ENCODE peak calls at places on chromosome 1, in ten cellular contexts. Q, G, P, R, N, M, K, U, X and Y are unnamed samples.

GRCh38 chr1:207985996-207986395 is 75.1 kb upstream of the CD34 start:
- DNase-seq in Q (no peak), G (no peak), P (no peak), R (no peak), N (no peak), M (no peak), K (no peak), U (no peak), X (no peak), Y (no peak)

GRCh38 chr1:16217061-16217785 is 4.8 kb upstream of the ARHGEF19 start:
- DNase-seq in Q (peak), G (peak), P (peak), R (peak), N (peak), M (peak), K (peak), U (peak), X (peak), Y (peak)

GRCh38 chr1:26531651-26532131 is 2.1 kb downstream of the RPS6KA1 start:
- DNase-seq in Q (no peak), G (peak), P (no peak), R (peak), N (no peak), M (no peak), K (no peak), U (no peak), X (peak), Y (no peak)

GRCh38 chr1:159936284-159936904 is 9.0 kb downstream of the IGSF9 start:
- DNase-seq in Q (peak), G (peak), P (peak), R (peak), N (peak), M (peak), K (peak), U (peak), X (peak), Y (peak)

GRCh38 chr1:63264161-63264560 is 58.2 kb upstream of the FOXD3 start:
- DNase-seq in Q (no peak), G (no peak), P (no peak), R (no peak), N (no peak), M (no peak), K (no peak), U (no peak), X (no peak), Y (no peak)

GRCh38 chr1:230375795-230376194 is 50.3 kb downstream of the PGBD5 start:
- DNase-seq in Q (no peak), G (no peak), P (no peak), R (no peak), N (no peak), M (no peak), K (peak), U (no peak), X (no peak), Y (no peak)

GRCh38 chr1:194076646-194077045 is 890.2 kb upstream of the B3GALT2 start:
- DNase-seq in Q (peak), G (no peak), P (no peak), R (no peak), N (no peak), M (no peak), K (no peak), U (no peak), X (no peak), Y (no peak)

GRCh38 chr1:208929575-208929974 is 653.9 kb upstream of the CAMK1G start:
- DNase-seq in Q (peak), G (no peak), P (no peak), R (no peak), N (peak), M (no peak), K (no peak), U (no peak), X (no peak), Y (peak)

GRCh38 chr1:235468970-235469369 is 35.3 kb downstream of the B3GALNT2 start:
- DNase-seq in Q (peak), G (no peak), P (no peak), R (no peak), N (peak), M (no peak), K (no peak), U (no peak), X (no peak), Y (peak)

GRCh38 chr1:45543599-45544417 is 6.8 kb upstream of the AKR1A1 start:
- DNase-seq in Q (peak), G (peak), P (peak), R (peak), N (peak), M (peak), K (no peak), U (no peak), X (peak), Y (no peak)

GRCh38 chr1:67336783-67337182 is 29.1 kb downstream of the IL12RB2 start:
- DNase-seq in Q (no peak), G (no peak), P (peak), R (no peak), N (no peak), M (no peak), K (no peak), U (no peak), X (no peak), Y (no peak)

GRCh38 chr1:96707023-96707422 is 14.6 kb upstream of the PTBP2 start:
- DNase-seq in Q (no peak), G (no peak), P (no peak), R (no peak), N (no peak), M (no peak), K (no peak), U (no peak), X (no peak), Y (no peak)

GRCh38 chr1:20350421-20350820 is 59.7 kb downstream of the VWA5B1 start:
- DNase-seq in Q (no peak), G (no peak), P (no peak), R (no peak), N (no peak), M (no peak), K (no peak), U (no peak), X (no peak), Y (no peak)

GRCh38 chr1:95098196-95098595 is 19.0 kb upstream of the TLCD4 start:
- DNase-seq in Q (no peak), G (no peak), P (no peak), R (no peak), N (no peak), M (no peak), K (no peak), U (no peak), X (no peak), Y (peak)

GRCh38 chr1:216804107-216804506 is 80.9 kb upstream of the ESRRG start:
- DNase-seq in Q (no peak), G (no peak), P (no peak), R (no peak), N (no peak), M (no peak), K (no peak), U (no peak), X (no peak), Y (no peak)

GRCh38 chr1:117810553-117810952 is 118.9 kb downstream of the GDAP2 start:
- DNase-seq in Q (no peak), G (no peak), P (no peak), R (no peak), N (peak), M (peak), K (no peak), U (no peak), X (no peak), Y (peak)

GRCh38 chr1:80445021-80445420 is 1355.7 kb upstream of the ADGRL2 start:
- DNase-seq in Q (no peak), G (no peak), P (no peak), R (no peak), N (no peak), M (no peak), K (no peak), U (no peak), X (no peak), Y (peak)

GRCh38 chr1:164660415-164661174 is 101.6 kb downstream of the PBX1 start:
- DNase-seq in Q (peak), G (no peak), P (no peak), R (no peak), N (no peak), M (peak), K (no peak), U (no peak), X (no peak), Y (peak)

GRCh38 chr1:35437200-35437599 is 120.0 kb downstream of the KIAA0319L start:
- DNase-seq in Q (no peak), G (no peak), P (no peak), R (no peak), N (no peak), M (no peak), K (no peak), U (no peak), X (no peak), Y (no peak)

GRCh38 chr1:109817881-109818280 is 54.2 kb upstream of the EPS8L3 start:
- DNase-seq in Q (no peak), G (no peak), P (no peak), R (no peak), N (no peak), M (no peak), K (no peak), U (no peak), X (no peak), Y (no peak)

GRCh38 chr1:40848530-40849189 is 13.5 kb downstream of the CITED4 start:
- DNase-seq in Q (peak), G (no peak), P (peak), R (peak), N (peak), M (peak), K (peak), U (peak), X (peak), Y (peak)

GRCh38 chr1:12001249-12001917 is 17.9 kb upstream of the MIIP start:
- DNase-seq in Q (peak), G (no peak), P (peak), R (no peak), N (peak), M (peak), K (peak), U (peak), X (peak), Y (peak)

GRCh38 chr1:235093685-235094592 is 34.7 kb downstream of the TOMM20 start:
- DNase-seq in Q (peak), G (peak), P (peak), R (peak), N (peak), M (peak), K (peak), U (peak), X (peak), Y (peak)

GRCh38 chr1:2610036-2610720 is 22.6 kb downstream of the MMEL1 start:
- DNase-seq in Q (no peak), G (peak), P (no peak), R (peak), N (no peak), M (no peak), K (no peak), U (no peak), X (peak), Y (peak)

GRCh38 chr1:223815865-223816264 is 29.9 kb downstream of the TP53BP2 start:
- DNase-seq in Q (peak), G (no peak), P (no peak), R (no peak), N (no peak), M (no peak), K (no peak), U (no peak), X (no peak), Y (peak)

GRCh38 chr1:109539676-109540075 is at the start of gene GPR61:
- DNase-seq in Q (no peak), G (no peak), P (no peak), R (no peak), N (no peak), M (no peak), K (no peak), U (no peak), X (no peak), Y (no peak)

GRCh38 chr1:198220428-198220827 is 63.6 kb downstream of the NEK7 start:
- DNase-seq in Q (peak), G (no peak), P (no peak), R (no peak), N (peak), M (no peak), K (no peak), U (no peak), X (no peak), Y (peak)

GRCh38 chr1:205512059-205513045 is 7.9 kb downstream of the CDK18 start:
- DNase-seq in Q (peak), G (no peak), P (no peak), R (no peak), N (peak), M (no peak), K (no peak), U (no peak), X (no peak), Y (no peak)

GRCh38 chr1:92739669-92740524 is 45.0 kb downstream of the EVI5 start:
- DNase-seq in Q (no peak), G (no peak), P (no peak), R (no peak), N (no peak), M (no peak), K (no peak), U (no peak), X (no peak), Y (no peak)

DNA sequence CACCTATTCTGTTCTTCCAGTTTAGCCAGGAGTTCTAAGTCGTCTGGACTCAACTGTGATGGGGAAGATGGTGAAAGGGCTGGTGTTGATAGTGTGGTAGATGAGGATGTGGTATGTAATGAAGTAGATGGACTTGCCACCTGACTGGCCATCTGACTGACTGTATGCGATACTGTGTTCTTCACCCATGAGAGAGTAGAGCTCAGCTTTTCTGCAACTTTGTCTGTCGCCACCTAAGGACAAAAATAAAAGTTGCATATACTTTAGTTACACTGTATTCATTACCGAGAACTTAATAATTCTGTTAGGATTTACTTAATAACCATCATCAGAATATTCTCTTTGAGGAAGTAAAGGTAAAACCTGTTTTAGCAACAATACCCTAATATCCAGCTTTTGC is 48.5 kb downstream of the EVI5 start:
- DNase-seq in Q (peak), G (no peak), P (peak), R (no peak), N (peak), M (peak), K (no peak), U (no peak), X (no peak), Y (no peak)
- TF ChIP-seq CTCF in Q (peak), G (no peak), P (peak), R (no peak), N (peak), M (peak), K (peak), U (no peak), X (no peak), Y (peak)

GRCh38 chr1:53576381-53576801 is 117.2 kb downstream of the DMRTB1 start:
- DNase-seq in Q (no peak), G (no peak), P (no peak), R (peak), N (no peak), M (no peak), K (no peak), U (peak), X (no peak), Y (no peak)

GRCh38 chr1:53577141-53578100 is 118.2 kb downstream of the DMRTB1 start:
- DNase-seq in Q (no peak), G (no peak), P (peak), R (peak), N (no peak), M (no peak), K (no peak), U (no peak), X (no peak), Y (no peak)

GRCh38 chr1:53575141-53575947 is 116.1 kb downstream of the DMRTB1 start:
- DNase-seq in Q (no peak), G (no peak), P (no peak), R (peak), N (no peak), M (no peak), K (no peak), U (no peak), X (no peak), Y (no peak)

GRCh38 chr1:53574621-53575020 is 115.4 kb downstream of the DMRTB1 start:
- DNase-seq in Q (no peak), G (no peak), P (no peak), R (peak), N (no peak), M (no peak), K (no peak), U (no peak), X (no peak), Y (no peak)

DNA sequence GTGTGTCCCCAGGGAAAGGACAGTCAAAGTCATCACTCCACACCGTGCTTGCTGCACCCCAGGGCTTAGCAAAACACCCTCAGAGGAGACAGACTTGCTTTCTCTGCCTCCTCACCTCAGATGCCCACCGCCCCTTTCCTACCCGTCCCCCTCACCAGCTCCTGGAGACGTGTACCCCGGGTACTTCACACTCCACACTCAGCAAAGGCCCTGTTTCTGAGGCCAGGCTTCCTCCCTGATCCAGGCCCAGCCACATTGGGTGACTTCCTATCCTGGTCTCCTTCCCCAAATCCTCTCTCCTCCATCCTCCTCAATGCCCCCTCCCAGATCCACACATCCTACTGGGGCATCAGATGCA is 116.7 kb downstream of the DMRTB1 start:
- DNase-seq in Q (no peak), G (no peak), P (no peak), R (no peak), N (no peak), M (no peak), K (no peak), U (no peak), X (no peak), Y (no peak)
- TF ChIP-seq CTCF in Q (no peak), G (no peak), P (no peak), R (no peak), N (no peak), M (no peak), K (no peak), U (no peak), X (no peak), Y (no peak)

DNA sequence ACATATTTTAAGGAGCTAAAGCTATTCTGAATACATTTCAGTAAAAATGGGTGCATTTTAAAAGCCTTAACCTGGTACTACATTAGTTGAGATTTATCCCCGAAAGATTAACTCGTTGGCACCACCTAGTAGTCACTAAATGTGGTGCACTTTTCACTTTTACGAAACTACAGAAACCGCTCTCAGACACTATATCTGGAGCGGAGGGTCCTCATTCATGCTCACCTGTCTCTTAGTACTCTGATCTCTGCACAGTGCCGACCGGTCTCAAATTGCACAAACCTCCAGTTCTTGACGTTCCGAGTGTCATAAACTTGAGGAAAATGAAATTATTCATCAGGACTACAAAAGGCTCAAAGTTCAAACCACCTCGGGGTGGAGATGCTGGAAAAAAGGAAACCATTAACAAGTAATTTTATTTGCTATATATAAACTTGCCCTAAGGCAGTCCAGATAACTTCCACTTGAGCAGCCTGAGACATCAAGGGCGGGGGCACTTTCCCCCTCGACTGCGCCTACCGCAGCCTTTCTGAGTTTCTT is 722 bp downstream of the LZIC start:
- DNase-seq in Q (peak), G (no peak), P (peak), R (no peak), N (peak), M (peak), K (peak), U (peak), X (no peak), Y (peak)
- TF ChIP-seq CTCF in Q (peak), G (peak), P (peak), R (peak), N (peak), M (peak), K (peak), U (peak), X (peak), Y (peak)

GRCh38 chr1:232728507-232729263 is 76.5 kb upstream of the MAP10 start:
- DNase-seq in Q (peak), G (no peak), P (no peak), R (no peak), N (peak), M (no peak), K (no peak), U (no peak), X (no peak), Y (peak)

GRCh38 chr1:232722626-232723025 is 82.6 kb upstream of the MAP10 start:
- DNase-seq in Q (no peak), G (no peak), P (no peak), R (no peak), N (no peak), M (no peak), K (no peak), U (no peak), X (no peak), Y (no peak)

GRCh38 chr1:232726048-232726779 is 79.0 kb upstream of the MAP10 start:
- DNase-seq in Q (no peak), G (no peak), P (no peak), R (no peak), N (peak), M (peak), K (no peak), U (no peak), X (no peak), Y (peak)

GRCh38 chr1:232725303-232726047 is 79.7 kb upstream of the MAP10 start:
- DNase-seq in Q (no peak), G (no peak), P (no peak), R (no peak), N (no peak), M (peak), K (no peak), U (no peak), X (no peak), Y (no peak)
- TF ChIP-seq CTCF in Q (no peak), G (no peak), P (no peak), R (no peak), N (no peak), M (no peak), K (no peak), U (no peak), X (no peak), Y (no peak)

GRCh38 chr1:226650236-226650841 is 88.7 kb downstream of the ITPKB start:
- DNase-seq in Q (no peak), G (no peak), P (peak), R (no peak), N (no peak), M (no peak), K (no peak), U (no peak), X (no peak), Y (no peak)
- TF ChIP-seq CTCF in Q (no peak), G (no peak), P (peak), R (no peak), N (no peak), M (no peak), K (peak), U (no peak), X (no peak), Y (no peak)

GRCh38 chr1:37107153-37107552 is 72.8 kb upstream of the GRIK3 start:
- DNase-seq in Q (no peak), G (no peak), P (no peak), R (no peak), N (no peak), M (no peak), K (no peak), U (no peak), X (no peak), Y (no peak)

GRCh38 chr1:37112427-37112826 is 78.1 kb upstream of the GRIK3 start:
- DNase-seq in Q (no peak), G (no peak), P (no peak), R (no peak), N (no peak), M (no peak), K (no peak), U (no peak), X (no peak), Y (no peak)

GRCh38 chr1:37113285-37113684 is 79.0 kb upstream of the GRIK3 start:
- DNase-seq in Q (no peak), G (no peak), P (no peak), R (no peak), N (no peak), M (no peak), K (no peak), U (no peak), X (no peak), Y (no peak)

GRCh38 chr1:37102656-37103382 is 68.5 kb upstream of the GRIK3 start:
- DNase-seq in Q (no peak), G (no peak), P (no peak), R (no peak), N (no peak), M (no peak), K (no peak), U (no peak), X (no peak), Y (no peak)

GRCh38 chr1:37108596-37109188 is 74.4 kb upstream of the GRIK3 start:
- DNase-seq in Q (no peak), G (no peak), P (no peak), R (no peak), N (no peak), M (no peak), K (no peak), U (no peak), X (no peak), Y (no peak)
- TF ChIP-seq CTCF in Q (no peak), G (no peak), P (no peak), R (no peak), N (no peak), M (no peak), K (no peak), U (no peak), X (no peak), Y (no peak)

DNA sequence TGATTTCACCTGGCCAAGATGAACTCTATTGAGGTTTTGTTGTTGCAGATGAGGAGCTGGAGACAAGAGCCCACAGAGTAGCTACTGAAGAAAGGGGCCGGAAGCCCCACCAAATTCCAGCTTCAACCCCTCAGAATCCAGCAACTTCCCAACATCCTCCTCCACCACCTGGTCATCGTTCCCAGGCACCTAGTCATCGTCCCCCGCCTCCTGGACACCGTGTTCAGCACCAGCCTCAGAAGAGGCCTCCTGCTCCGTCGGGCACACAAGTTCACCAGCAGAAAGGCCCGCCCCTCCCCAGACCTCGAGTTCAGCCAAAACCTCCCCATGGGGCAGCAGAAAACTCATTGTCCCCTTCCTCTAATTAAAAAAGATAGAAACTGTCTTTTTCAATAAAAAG is 14.2 kb downstream of the CD2 start:
- DNase-seq in Q (no peak), G (no peak), P (no peak), R (no peak), N (no peak), M (no peak), K (no peak), U (no peak), X (no peak), Y (no peak)
- TF ChIP-seq CTCF in Q (no peak), G (no peak), P (no peak), R (no peak), N (no peak), M (no peak), K (no peak), U (no peak), X (no peak), Y (no peak)